ENCODE peak calls at places on chromosomes 6 and 20, in nine cellular contexts. One of them, this sample, is unnamed. For H3K9me3, H3K36me3 and H3K4me1, the result is how much of the 10 kb centered on the place peaks cover.

GRCh38 chr6:139291813-139292619 is at the start of gene TXLNB:
- DNase-seq in astrocyte: peak
- DNase-seq in PC-9: peak
- DNase-seq in A673: no peak
- DNase-seq in lung: peak
- DNase-seq in SJSA1: peak
- DNase-seq in mucosa of descending colon: peak
- DNase-seq in neural progenitor cell: peak
- DNase-seq in ovary: peak
- DNase-seq in this sample: no peak

GRCh38 chr6:100455230-100456124 is 9.2 kb downstream of the SIM1 start:
- DNase-seq in astrocyte: no peak
- DNase-seq in PC-9: no peak
- DNase-seq in A673: no peak
- DNase-seq in lung: no peak
- DNase-seq in SJSA1: no peak
- DNase-seq in mucosa of descending colon: peak
- DNase-seq in neural progenitor cell: peak
- DNase-seq in ovary: no peak
- DNase-seq in this sample: no peak

GRCh38 chr6:165962361-165962760 is 205.3 kb downstream of the TBXT start:
- DNase-seq in astrocyte: no peak
- DNase-seq in PC-9: no peak
- DNase-seq in A673: no peak
- DNase-seq in lung: no peak
- DNase-seq in SJSA1: no peak
- DNase-seq in mucosa of descending colon: no peak
- DNase-seq in neural progenitor cell: no peak
- DNase-seq in ovary: no peak
- DNase-seq in this sample: no peak

GRCh38 chr20:56400001-56400640 is 7.7 kb downstream of the CSTF1 start:
- DNase-seq in astrocyte: peak
- DNase-seq in PC-9: no peak
- DNase-seq in A673: peak
- DNase-seq in lung: peak
- DNase-seq in SJSA1: peak
- DNase-seq in mucosa of descending colon: peak
- DNase-seq in neural progenitor cell: peak
- DNase-seq in ovary: no peak
- DNase-seq in this sample: peak

GRCh38 chr6:137307163-137307851 is 88.1 kb upstream of the IFNGR1 start:
- DNase-seq in astrocyte: no peak
- DNase-seq in PC-9: no peak
- DNase-seq in A673: no peak
- DNase-seq in lung: no peak
- DNase-seq in SJSA1: no peak
- DNase-seq in mucosa of descending colon: peak
- DNase-seq in neural progenitor cell: no peak
- DNase-seq in ovary: no peak
- DNase-seq in this sample: no peak

GRCh38 chr6:1312444-1313363 is 806 bp downstream of the FOXQ1 start:
- DNase-seq in astrocyte: no peak
- DNase-seq in PC-9: peak
- DNase-seq in A673: peak
- DNase-seq in lung: no peak
- DNase-seq in SJSA1: peak
- DNase-seq in mucosa of descending colon: peak
- DNase-seq in neural progenitor cell: peak
- DNase-seq in ovary: no peak
- DNase-seq in this sample: no peak

GRCh38 chr20:45814314-45814713 is 1.9 kb downstream of the UBE2C start:
- DNase-seq in astrocyte: no peak
- DNase-seq in PC-9: peak
- DNase-seq in A673: no peak
- DNase-seq in lung: no peak
- DNase-seq in SJSA1: no peak
- DNase-seq in mucosa of descending colon: no peak
- DNase-seq in neural progenitor cell: no peak
- DNase-seq in ovary: no peak
- DNase-seq in this sample: no peak

GRCh38 chr20:325043-325888 is at the start of gene SOX12:
- DNase-seq in astrocyte: peak
- DNase-seq in PC-9: peak
- DNase-seq in A673: peak
- DNase-seq in lung: peak
- DNase-seq in SJSA1: peak
- DNase-seq in mucosa of descending colon: peak
- DNase-seq in neural progenitor cell: peak
- DNase-seq in ovary: peak
- DNase-seq in this sample: peak

GRCh38 chr20:34410331-34410730 is 47.3 kb downstream of the ITCH start:
- DNase-seq in astrocyte: no peak
- DNase-seq in PC-9: no peak
- DNase-seq in A673: no peak
- DNase-seq in lung: no peak
- DNase-seq in SJSA1: no peak
- DNase-seq in mucosa of descending colon: no peak
- DNase-seq in neural progenitor cell: no peak
- DNase-seq in ovary: no peak
- DNase-seq in this sample: no peak

GRCh38 chr20:37914672-37915433 is 11.9 kb downstream of the VSTM2L start:
- DNase-seq in astrocyte: no peak
- DNase-seq in PC-9: no peak
- DNase-seq in A673: peak
- DNase-seq in lung: no peak
- DNase-seq in SJSA1: no peak
- DNase-seq in mucosa of descending colon: no peak
- DNase-seq in neural progenitor cell: peak
- DNase-seq in ovary: no peak
- DNase-seq in this sample: peak

GRCh38 chr20:61024390-61024789 is 227.7 kb upstream of the CDH4 start:
- DNase-seq in astrocyte: no peak
- DNase-seq in PC-9: no peak
- DNase-seq in A673: no peak
- DNase-seq in lung: no peak
- DNase-seq in SJSA1: no peak
- DNase-seq in mucosa of descending colon: no peak
- DNase-seq in neural progenitor cell: no peak
- DNase-seq in ovary: no peak
- DNase-seq in this sample: no peak

GRCh38 chr20:5315807-5316187 is 957 bp downstream of the PROKR2 start:
- DNase-seq in astrocyte: no peak
- DNase-seq in PC-9: no peak
- DNase-seq in A673: no peak
- DNase-seq in lung: no peak
- DNase-seq in SJSA1: no peak
- DNase-seq in mucosa of descending colon: no peak
- DNase-seq in neural progenitor cell: peak
- DNase-seq in ovary: no peak
- DNase-seq in this sample: no peak

GRCh38 chr6:26026833-26027490 is 60.3 kb upstream of the HFE start:
- DNase-seq in astrocyte: peak
- DNase-seq in PC-9: peak
- DNase-seq in A673: peak
- DNase-seq in lung: peak
- DNase-seq in SJSA1: peak
- DNase-seq in mucosa of descending colon: peak
- DNase-seq in neural progenitor cell: peak
- DNase-seq in ovary: peak
- DNase-seq in this sample: peak

GRCh38 chr6:191487-192312 is 100.6 kb upstream of the DUSP22 start:
- DNase-seq in astrocyte: no peak
- DNase-seq in PC-9: no peak
- DNase-seq in A673: no peak
- DNase-seq in lung: no peak
- DNase-seq in SJSA1: no peak
- DNase-seq in mucosa of descending colon: no peak
- DNase-seq in neural progenitor cell: no peak
- DNase-seq in ovary: no peak
- DNase-seq in this sample: no peak

GRCh38 chr6:138957484-138957883 is 30.6 kb downstream of the REPS1 start:
- DNase-seq in astrocyte: no peak
- DNase-seq in PC-9: no peak
- DNase-seq in A673: no peak
- DNase-seq in lung: no peak
- DNase-seq in SJSA1: no peak
- DNase-seq in mucosa of descending colon: peak
- DNase-seq in neural progenitor cell: no peak
- DNase-seq in ovary: no peak
- DNase-seq in this sample: no peak

GRCh38 chr6:83615025-83615999 is 93.6 kb downstream of the SNAP91 start:
- DNase-seq in astrocyte: peak
- DNase-seq in PC-9: no peak
- DNase-seq in A673: peak
- DNase-seq in lung: no peak
- DNase-seq in SJSA1: peak
- DNase-seq in mucosa of descending colon: peak
- DNase-seq in neural progenitor cell: peak
- DNase-seq in ovary: no peak
- DNase-seq in this sample: peak

GRCh38 chr6:56484669-56485068 is 158.0 kb downstream of the DST start:
- DNase-seq in astrocyte: peak
- DNase-seq in PC-9: no peak
- DNase-seq in A673: no peak
- DNase-seq in lung: no peak
- DNase-seq in SJSA1: peak
- DNase-seq in mucosa of descending colon: no peak
- DNase-seq in neural progenitor cell: no peak
- DNase-seq in ovary: no peak
- DNase-seq in this sample: no peak

DNA sequence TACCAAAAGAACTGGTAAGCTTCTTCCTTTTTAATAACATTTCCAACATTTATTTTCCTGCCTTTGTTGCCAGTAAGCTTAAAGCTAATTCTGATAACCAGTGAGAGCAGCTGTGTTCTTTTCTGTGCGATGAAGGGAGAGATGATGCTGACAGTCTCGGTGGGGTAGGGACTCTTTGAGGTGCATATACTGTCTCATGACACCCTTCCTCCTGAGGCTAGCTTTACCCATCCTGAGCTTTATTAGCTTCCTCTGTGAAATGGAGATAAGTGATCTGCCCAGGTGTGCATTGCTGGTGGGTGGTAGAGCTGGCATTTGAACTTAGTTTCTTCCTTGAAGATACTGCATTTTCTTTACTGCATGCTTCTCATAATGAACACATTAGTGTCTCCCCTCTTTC is 92.5 kb downstream of the LRRC1 start:
- DNase-seq in astrocyte: no peak
- DNase-seq in PC-9: no peak
- DNase-seq in A673: no peak
- DNase-seq in lung: no peak
- DNase-seq in SJSA1: no peak
- DNase-seq in mucosa of descending colon: no peak
- DNase-seq in neural progenitor cell: no peak
- DNase-seq in ovary: no peak
- DNase-seq in this sample: no peak
- H3K9me3 ChIP-seq in astrocyte: under half
- H3K9me3 ChIP-seq in PC-9: under half
- H3K9me3 ChIP-seq in A673: under half
- H3K9me3 ChIP-seq in lung: under half
- H3K9me3 ChIP-seq in SJSA1: under half
- H3K9me3 ChIP-seq in mucosa of descending colon: under half
- H3K9me3 ChIP-seq in neural progenitor cell: under half
- H3K9me3 ChIP-seq in ovary: under half
- H3K9me3 ChIP-seq in this sample: under half

DNA sequence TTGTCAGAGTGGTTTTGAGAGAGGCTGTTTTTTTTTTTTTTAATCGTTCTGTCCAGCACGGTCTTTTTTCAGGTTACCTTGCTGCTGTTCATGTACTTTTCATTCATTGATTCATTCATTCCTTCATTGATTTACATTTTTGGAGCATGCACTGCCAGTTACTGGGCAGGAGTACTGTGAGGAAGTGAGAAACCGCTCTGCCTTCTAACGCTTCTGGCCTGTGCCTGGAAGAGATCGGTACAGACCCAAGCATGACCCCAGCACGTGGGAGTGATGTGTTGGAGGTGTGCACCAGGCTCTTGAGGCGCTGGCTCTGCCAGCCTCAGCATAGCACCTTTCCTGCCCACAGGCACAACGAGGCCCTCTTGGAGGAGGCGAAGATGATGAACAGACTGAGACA is 9.1 kb downstream of the RIPK1 start:
- DNase-seq in astrocyte: no peak
- DNase-seq in PC-9: no peak
- DNase-seq in A673: no peak
- DNase-seq in lung: no peak
- DNase-seq in SJSA1: no peak
- DNase-seq in mucosa of descending colon: no peak
- DNase-seq in neural progenitor cell: no peak
- DNase-seq in ovary: no peak
- DNase-seq in this sample: no peak
- H3K36me3 ChIP-seq in astrocyte: under half
- H3K36me3 ChIP-seq in PC-9: under half
- H3K36me3 ChIP-seq in A673: under half
- H3K36me3 ChIP-seq in lung: under half
- H3K36me3 ChIP-seq in SJSA1: half or more
- H3K36me3 ChIP-seq in mucosa of descending colon: under half
- H3K36me3 ChIP-seq in neural progenitor cell: under half
- H3K36me3 ChIP-seq in ovary: under half
- H3K36me3 ChIP-seq in this sample: under half

GRCh38 chr6:21392177-21392576 is 201.4 kb upstream of the SOX4 start:
- DNase-seq in astrocyte: no peak
- DNase-seq in PC-9: no peak
- DNase-seq in A673: no peak
- DNase-seq in lung: no peak
- DNase-seq in SJSA1: no peak
- DNase-seq in mucosa of descending colon: no peak
- DNase-seq in neural progenitor cell: no peak
- DNase-seq in ovary: no peak
- DNase-seq in this sample: no peak
- H3K4me1 ChIP-seq in astrocyte: under half
- H3K4me1 ChIP-seq in PC-9: under half
- H3K4me1 ChIP-seq in A673: under half
- H3K4me1 ChIP-seq in lung: under half
- H3K4me1 ChIP-seq in SJSA1: under half
- H3K4me1 ChIP-seq in mucosa of descending colon: under half
- H3K4me1 ChIP-seq in neural progenitor cell: under half
- H3K4me1 ChIP-seq in ovary: under half
- H3K4me1 ChIP-seq in this sample: under half

DNA sequence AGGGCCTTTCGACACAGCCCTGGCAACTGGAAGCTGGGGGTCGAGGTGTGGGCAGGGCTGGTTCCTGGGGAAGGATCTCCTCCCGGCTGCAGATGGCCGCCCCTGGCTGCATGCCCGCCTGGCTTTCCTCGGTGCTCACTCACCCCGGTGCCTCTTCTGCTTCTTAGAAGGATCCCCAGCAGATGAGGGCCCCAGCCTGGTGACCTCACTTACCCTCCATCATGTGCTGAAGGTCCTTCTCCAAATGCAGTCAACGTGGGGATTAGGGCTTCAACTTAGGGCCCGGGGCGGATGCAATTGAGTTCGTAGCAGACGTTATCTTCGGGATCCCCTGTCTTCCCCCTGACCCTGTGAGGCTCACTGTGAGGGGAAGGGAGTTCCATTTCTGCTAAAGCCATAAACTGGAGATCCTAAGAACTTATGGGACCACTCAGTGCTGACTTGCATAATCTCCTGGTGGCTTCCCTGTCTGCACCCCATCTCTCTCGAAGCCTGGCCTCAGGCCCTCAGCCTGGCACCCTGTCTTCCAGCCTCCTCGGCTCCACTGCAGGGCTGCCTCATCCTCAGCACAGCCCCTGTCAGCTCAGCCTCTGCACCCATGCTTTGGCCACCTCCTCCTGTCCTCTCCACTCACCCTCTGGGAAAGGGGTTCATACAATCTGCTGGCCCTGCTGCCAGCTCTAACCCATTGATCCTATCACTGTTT is 92.6 kb downstream of the THBS2 start:
- DNase-seq in astrocyte: no peak
- DNase-seq in PC-9: no peak
- DNase-seq in A673: no peak
- DNase-seq in lung: peak
- DNase-seq in SJSA1: no peak
- DNase-seq in mucosa of descending colon: no peak
- DNase-seq in neural progenitor cell: no peak
- DNase-seq in ovary: peak
- DNase-seq in this sample: no peak
- H3K9me3 ChIP-seq in astrocyte: under half
- H3K9me3 ChIP-seq in PC-9: under half
- H3K9me3 ChIP-seq in A673: under half
- H3K9me3 ChIP-seq in lung: under half
- H3K9me3 ChIP-seq in SJSA1: under half
- H3K9me3 ChIP-seq in mucosa of descending colon: under half
- H3K9me3 ChIP-seq in neural progenitor cell: under half
- H3K9me3 ChIP-seq in ovary: under half
- H3K9me3 ChIP-seq in this sample: under half